ENCODE peak calls at places on chromosomes 4 and X, in five cellular contexts. K is heart right ventricle, W is Peyer's patch, N is psoas muscle, R is fibroblast of lung. E is an unnamed sample.
A peak's percentile ranks its signal among the peaks of the same experiment; 100 is the strongest.

GRCh38 chrX:63812826-63813225 is 27.8 kb upstream of the ARHGEF9 start:
- DNase-seq in K (no peak), W (no peak), N (no peak), R (no peak), E (no peak)

GRCh38 chr4:47619691-47620090 is 134.6 kb downstream of the ATP10D start:
- DNase-seq in K (no peak), W (no peak), N (no peak), R (no peak), E (no peak)

GRCh38 chrX:129636175-129636681 is 18.5 kb downstream of the APLN start:
- DNase-seq in K (no peak), W (peak; percentile 81), N (no peak), R (no peak), E (no peak)

GRCh38 chr4:10182446-10183424 is 66.1 kb upstream of the WDR1 start:
- DNase-seq in K (no peak), W (no peak), N (no peak), R (no peak), E (no peak)

GRCh38 chr4:73608677-73609594 is 11.3 kb downstream of the RASSF6 start:
- DNase-seq in K (no peak), W (no peak), N (no peak), R (no peak), E (no peak)

GRCh38 chr4:1379351-1379781 is 26.9 kb downstream of the NKX1-1 start:
- DNase-seq in K (peak; percentile 5), W (no peak), N (no peak), R (no peak), E (peak; percentile 80)

GRCh38 chr4:186078977-186079697 is 10.2 kb downstream of the TLR3 start:
- DNase-seq in K (no peak), W (no peak), N (no peak), R (peak; percentile 18), E (no peak)

GRCh38 chrX:7146703-7147430 is 645 bp upstream of the STS start:
- DNase-seq in K (no peak), W (no peak), N (peak; percentile 65), R (no peak), E (no peak)

GRCh38 chr4:184936071-184936470 is 82.2 kb upstream of the HELT start:
- DNase-seq in K (no peak), W (no peak), N (no peak), R (no peak), E (no peak)

GRCh38 chrX:23317799-23318724 is 16.6 kb upstream of the PTCHD1 start:
- DNase-seq in K (no peak), W (no peak), N (no peak), R (no peak), E (no peak)

GRCh38 chr4:150173420-150173819 is 95.2 kb downstream of the DCLK2 start:
- DNase-seq in K (no peak), W (no peak), N (no peak), R (peak; percentile 72), E (no peak)

GRCh38 chr4:179465131-179465797 is 2023.0 kb upstream of the AGA start:
- DNase-seq in K (no peak), W (no peak), N (no peak), R (peak; percentile 78), E (no peak)

GRCh38 chrX:97666890-97667289 is 783.2 kb downstream of the RPA4 start:
- DNase-seq in K (no peak), W (no peak), N (no peak), R (no peak), E (no peak)

GRCh38 chrX:99603076-99603814 is 806.8 kb downstream of the PCDH19 start:
- DNase-seq in K (no peak), W (no peak), N (no peak), R (no peak), E (no peak)

GRCh38 chrX:15815779-15816452 is 25.6 kb downstream of the ZRSR2 start:
- DNase-seq in K (no peak), W (no peak), N (no peak), R (no peak), E (no peak)

GRCh38 chrX:84192006-84192405 is 4.0 kb upstream of the RPS6KA6 start:
- DNase-seq in K (no peak), W (no peak), N (no peak), R (no peak), E (no peak)

GRCh38 chrX:1322393-1322792 is 14.2 kb upstream of the IL3RA start:
- DNase-seq in K (no peak), W (no peak), N (no peak), R (no peak), E (no peak)

GRCh38 chrX:47809065-47809788 is 27.5 kb upstream of the ZNF81 start:
- DNase-seq in K (no peak), W (no peak), N (no peak), R (no peak), E (no peak)

GRCh38 chr4:101126044-101126443 is 221.3 kb downstream of the PPP3CA start:
- DNase-seq in K (no peak), W (no peak), N (no peak), R (peak; percentile 79), E (no peak)

GRCh38 chr4:176507845-176508533 is 188.2 kb downstream of the SPCS3 start:
- DNase-seq in K (no peak), W (no peak), N (no peak), R (no peak), E (no peak)

GRCh38 chr4:170672571-170672970 is 582.8 kb upstream of the AADAT start:
- DNase-seq in K (no peak), W (no peak), N (no peak), R (peak; percentile 72), E (no peak)

GRCh38 chrX:13898084-13898483 is 81.2 kb upstream of the GPM6B start:
- DNase-seq in K (no peak), W (no peak), N (no peak), R (no peak), E (no peak)

GRCh38 chrX:71251456-71251973 is 2.4 kb downstream of the ZMYM3 start:
- DNase-seq in K (no peak), W (no peak), N (no peak), R (no peak), E (no peak)

GRCh38 chr4:104726002-104726401 is 231.3 kb upstream of the CXXC4 start:
- DNase-seq in K (no peak), W (no peak), N (no peak), R (no peak), E (no peak)
- H3K27ac ChIP-seq in K (no peak overlapping the region), W (no peak overlapping the region), N (no peak overlapping the region), R (no peak overlapping the region), E (no peak overlapping the region)

GRCh38 chr4:124044330-124044729 is 647.7 kb downstream of the SPRY1 start:
- DNase-seq in K (no peak), W (no peak), N (no peak), R (no peak), E (no peak)

GRCh38 chr4:124044867-124045266 is 648.3 kb downstream of the SPRY1 start:
- DNase-seq in K (no peak), W (no peak), N (no peak), R (no peak), E (no peak)
- H3K4me1 ChIP-seq in K (no peaks in the 10 kb centered on the region), W (no peaks in the 10 kb centered on the region), N (no peaks in the 10 kb centered on the region), R (no peaks in the 10 kb centered on the region), E (no peaks in the 10 kb centered on the region)

GRCh38 chr4:121688261-121688660 is 8.5 kb downstream of the ANXA5 start:
- DNase-seq in K (no peak), W (no peak), N (no peak), R (no peak), E (no peak)
- H3K27ac ChIP-seq in K (no peak overlapping the region), W (no peak overlapping the region), N (no peak overlapping the region), R (peak overlapping the region; percentile 40), E (peak overlapping the region; percentile 9)

GRCh38 chr4:139554726-139555072 is 1.3 kb downstream of the SETD7 start:
- DNase-seq in K (no peak), W (no peak), N (no peak), R (no peak), E (no peak)
- H3K4me1 ChIP-seq in K (peaks cover 52% of the 10 kb centered on the region), W (peaks cover 4% of the 10 kb centered on the region), N (peaks cover 46% of the 10 kb centered on the region), R (peaks cover 4% of the 10 kb centered on the region), E (peaks cover 57% of the 10 kb centered on the region)

GRCh38 chr4:122100508-122100907 is 51.6 kb upstream of the BLTP1 start:
- DNase-seq in K (no peak), W (no peak), N (no peak), R (no peak), E (no peak)
- H3K27ac ChIP-seq in K (no peak overlapping the region), W (no peak overlapping the region), N (no peak overlapping the region), R (no peak overlapping the region), E (no peak overlapping the region)

E was measured in pancreas.